ENCODE peak calls at places on chromosomes 3 and 15, in four cellular contexts. F, P, K and V are unnamed samples.
A peak's percentile ranks its signal among the peaks of the same experiment; 100 is the strongest.

GRCh38 chr3:24389108-24390090 is 105.3 kb downstream of the THRB start:
- DNase-seq in F (no peak), K (peak; percentile 45), P (no peak), V (no peak)

GRCh38 chr15:36645106-36645505 is 65.7 kb downstream of the CDIN1 start:
- DNase-seq in F (no peak), P (peak; percentile 3), K (no peak), V (no peak)

GRCh38 chr15:69140306-69140705 is 20.1 kb upstream of the GLCE start:
- DNase-seq in K (no peak), P (no peak), F (no peak), V (no peak)

GRCh38 chr3:142087676-142088075 is 61.7 kb downstream of the TFDP2 start:
- DNase-seq in P (no peak), F (no peak), K (no peak), V (no peak)

GRCh38 chr3:12705981-12706380 is 42.1 kb upstream of the RAF1 start:
- DNase-seq in K (no peak), F (no peak), P (no peak), V (no peak)

GRCh38 chr3:13750215-13750614 is 129.7 kb downstream of the WNT7A start:
- DNase-seq in K (no peak), P (no peak), F (no peak), V (no peak)

GRCh38 chr3:133962879-133963278 is 66.8 kb downstream of the SLCO2A1 start:
- DNase-seq in P (no peak), F (no peak), K (no peak), V (no peak)

GRCh38 chr15:67177750-67178149 is 76.7 kb downstream of the AAGAB start:
- DNase-seq in K (no peak), F (no peak), P (no peak), V (no peak)

GRCh38 chr3:186583820-186584219 is 13.3 kb downstream of the DNAJB11 start:
- DNase-seq in K (no peak), F (no peak), P (no peak), V (no peak)

GRCh38 chr3:39139442-39139841 is 13.9 kb downstream of the CSRNP1 start:
- DNase-seq in F (no peak), K (no peak), P (no peak), V (no peak)

GRCh38 chr15:96365781-96366525 is 35.5 kb downstream of the NR2F2 start:
- DNase-seq in K (no peak), P (no peak), F (no peak), V (no peak)

GRCh38 chr3:30680789-30681188 is 74.4 kb downstream of the TGFBR2 start:
- DNase-seq in P (no peak), K (no peak), F (no peak), V (no peak)

GRCh38 chr3:114411811-114412803 is 118.3 kb downstream of the TIGIT start:
- DNase-seq in F (no peak), P (peak; percentile 50), K (no peak), V (peak; percentile 33)

GRCh38 chr3:105812194-105812586 is 56.6 kb downstream of the CBLB start:
- DNase-seq in K (no peak), P (peak; percentile 53), F (no peak), V (no peak)

GRCh38 chr15:48682949-48683651 is 37.6 kb upstream of the FBN1 start:
- DNase-seq in F (no peak), P (peak; percentile 29), K (peak; percentile 52), V (no peak)

GRCh38 chr3:156317457-156317856 is 197.1 kb downstream of the KCNAB1 start:
- DNase-seq in K (no peak), P (peak; percentile 25), F (no peak), V (peak; percentile 16)

GRCh38 chr3:134057006-134057832 is 27.5 kb upstream of the SLCO2A1 start:
- DNase-seq in P (no peak), K (no peak), F (no peak), V (no peak)

GRCh38 chr3:70273492-70273891 is 38.9 kb downstream of the MDFIC2 start:
- DNase-seq in F (no peak), P (peak; percentile 38), K (no peak), V (no peak)

GRCh38 chr3:36804295-36805055 is 40.1 kb upstream of the DCLK3 start:
- DNase-seq in F (no peak), P (no peak), K (no peak), V (no peak)

GRCh38 chr15:100468265-100468664 is 60.5 kb downstream of the CERS3 start:
- DNase-seq in P (peak; percentile 4), K (peak; percentile 34), F (peak; percentile 37), V (no peak)

GRCh38 chr15:64906402-64906801 is 5.3 kb upstream of the ANKDD1A start:
- DNase-seq in F (no peak), P (no peak), K (no peak), V (no peak)

GRCh38 chr3:52453496-52454234 is at the start of gene TNNC1:
- DNase-seq in P (no peak), K (peak; percentile 39), F (no peak), V (no peak)

GRCh38 chr15:65333863-65334262 is 29.4 kb downstream of the RNU5B-1 start:
- DNase-seq in K (no peak), P (no peak), F (no peak), V (no peak)

GRCh38 chr3:183698318-183698731 is 728 bp downstream of the YEATS2 start:
- DNase-seq in K (peak; percentile 18), F (peak; percentile 38), P (peak; percentile 6), V (peak; percentile 44)

GRCh38 chr3:14452676-14453367 is 50.4 kb downstream of the SLC6A6 start:
- DNase-seq in P (peak; percentile 88), K (peak; percentile 91), F (peak; percentile 96), V (peak; percentile 85)

GRCh38 chr15:94677202-94677790 is 445.9 kb downstream of the MCTP2 start:
- DNase-seq in K (no peak), P (no peak), F (no peak), V (no peak)

GRCh38 chr15:66477011-66477410 is 20.6 kb downstream of the SNAPC5 start:
- DNase-seq in P (no peak), F (no peak), K (no peak), V (no peak)

GRCh38 chr3:177960014-177960413 is 576.2 kb upstream of the KCNMB2 start:
- DNase-seq in K (no peak), P (no peak), F (peak; percentile 20), V (no peak)

GRCh38 chr3:12894629-12895028 is 53.3 kb upstream of the RPL32 start:
- DNase-seq in F (no peak), K (no peak), P (no peak), V (no peak)

GRCh38 chr15:59251001-59251845 is 44.6 kb downstream of the LDHAL6B start:
- DNase-seq in P (no peak), F (no peak), K (no peak), V (no peak)

GRCh38 chr3:122868322-122868721 is 73.5 kb downstream of the SLC49A4 start:
- DNase-seq in P (no peak), F (no peak), K (no peak), V (no peak)

GRCh38 chr3:179504371-179504770 is 53.1 kb upstream of the GNB4 start:
- DNase-seq in P (no peak), F (no peak), K (no peak), V (no peak)

GRCh38 chr3:2921903-2922302 is 188.3 kb downstream of the IL5RA start:
- DNase-seq in P (peak; percentile 24), F (no peak), K (no peak), V (no peak)

GRCh38 chr15:48414015-48414414 is 82.8 kb downstream of the DUT start:
- DNase-seq in K (no peak), F (no peak), P (no peak), V (no peak)

GRCh38 chr3:46276497-46277099 is 34.3 kb downstream of the CCR3 start:
- DNase-seq in F (peak; percentile 26), K (peak; percentile 21), P (peak; percentile 18), V (peak; percentile 24)

GRCh38 chr3:161559177-161559998 is 62.8 kb downstream of the OTOL1 start:
- DNase-seq in F (no peak), K (no peak), P (peak; percentile 46), V (no peak)

GRCh38 chr15:88897456-88898194 is 2.3 kb upstream of the HAPLN3 start:
- DNase-seq in P (peak; percentile 80), F (peak; percentile 87), K (peak; percentile 84), V (peak; percentile 71)

DNA sequence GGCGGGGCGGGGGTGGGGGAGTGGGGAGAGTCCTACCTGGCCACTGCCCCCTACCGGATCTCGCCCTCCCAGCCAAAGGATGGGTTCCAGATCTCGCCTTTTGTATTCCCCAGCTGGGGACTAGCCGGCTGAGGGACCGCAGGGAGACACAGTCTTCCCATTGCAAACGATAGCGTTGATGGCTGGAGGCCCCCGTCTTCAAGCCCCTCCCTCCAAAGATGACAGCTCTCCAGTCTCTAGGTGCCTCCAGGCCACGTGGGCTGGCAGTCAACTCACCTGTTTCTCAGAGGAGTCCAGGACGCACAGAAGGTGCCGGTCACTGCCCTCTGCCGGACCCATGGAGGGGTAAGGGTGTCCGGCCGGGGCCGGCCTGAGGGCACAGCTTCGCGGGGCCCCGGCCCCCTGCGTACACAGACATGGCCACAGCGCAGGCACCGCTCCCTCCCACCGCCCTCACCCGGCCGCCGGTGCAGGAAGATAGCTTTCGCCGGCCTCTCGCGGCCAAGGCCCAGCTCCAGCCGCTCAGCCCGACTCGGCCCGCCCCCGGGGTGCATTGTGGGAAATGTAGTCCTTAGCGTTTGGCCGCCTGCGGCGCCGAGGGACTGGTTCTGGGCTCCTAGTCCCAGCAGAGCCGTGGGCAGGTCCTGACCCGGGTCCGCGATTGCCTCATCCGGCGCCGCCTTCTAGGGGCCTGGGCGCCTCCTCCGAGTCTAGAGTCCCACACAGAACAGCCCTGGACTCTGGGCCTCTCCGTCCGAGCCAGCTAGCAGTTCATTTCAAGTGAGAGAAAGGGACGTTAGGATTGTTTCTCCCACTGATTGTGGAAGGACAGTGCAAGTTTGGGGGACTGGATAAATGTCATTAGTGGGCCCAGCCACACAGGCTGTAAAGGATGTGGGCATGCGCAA is at the start of gene MON1A:
- DNase-seq in F (peak; percentile 99), P (peak; percentile 86), K (peak; percentile 96), V (peak; percentile 89)
- TF ChIP-seq POLR2A in F (peak; percentile 21), P (peak; percentile 22), K (peak; percentile 84), V (peak; percentile 67)

DNA sequence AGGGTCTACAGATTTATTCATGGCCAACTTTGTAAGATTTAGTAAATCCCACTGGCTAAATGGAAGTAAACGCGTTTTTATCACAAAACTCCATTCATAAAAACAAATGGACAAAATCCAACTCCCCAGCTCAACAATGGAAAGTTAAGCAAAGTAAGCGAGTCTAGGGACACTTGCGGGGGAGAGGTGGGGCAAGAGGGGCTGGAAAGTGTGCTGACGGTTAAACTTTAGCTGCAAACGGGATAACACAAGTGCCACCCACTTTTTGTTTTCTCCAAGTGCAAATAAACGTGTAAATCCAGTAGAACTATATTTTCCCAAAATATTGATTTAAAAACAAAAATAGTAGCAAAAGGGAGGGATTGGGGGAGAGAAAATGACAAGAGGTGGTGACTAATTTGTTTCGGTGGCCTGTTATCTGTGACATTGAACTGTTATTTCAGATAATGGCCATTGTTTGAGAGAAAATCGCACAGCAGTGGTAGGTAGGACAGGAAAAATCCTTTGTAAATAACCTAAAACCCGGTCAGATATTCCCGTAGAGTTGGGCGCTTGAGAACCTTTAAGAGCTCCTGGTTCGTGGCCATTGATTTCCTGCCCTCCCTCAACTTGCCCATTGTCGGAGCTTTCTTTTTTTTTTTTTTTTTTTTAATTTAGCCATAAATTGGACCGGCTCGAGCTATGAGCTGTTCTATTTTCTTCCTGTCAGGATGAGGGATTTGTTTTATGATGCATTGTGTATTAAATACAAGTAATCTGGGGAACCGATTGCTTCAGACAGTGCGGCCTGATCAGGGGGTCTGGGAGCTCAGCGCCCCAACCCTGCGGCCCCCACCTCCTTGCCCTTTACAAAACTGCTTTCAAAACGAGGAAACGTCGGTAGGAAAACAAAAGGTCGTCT is 514.8 kb downstream of the MECOM start:
- DNase-seq in K (peak; percentile 60), P (no peak), F (no peak), V (no peak)
- TF ChIP-seq POLR2A in K (no peak), P (no peak), F (no peak), V (no peak)

GRCh38 chr3:128413413-128414205 is 53.1 kb downstream of the DNAJB8 start:
- DNase-seq in P (no peak), K (no peak), F (no peak), V (no peak)
- TF ChIP-seq POLR2A in P (no peak), K (no peak), F (no peak), V (no peak)

GRCh38 chr3:4850211-4850927 is 128.9 kb upstream of the BHLHE40 start:
- DNase-seq in P (no peak), F (no peak), K (no peak), V (no peak)
- TF ChIP-seq POLR2A in P (no peak), F (no peak), K (no peak), V (no peak)